ENCODE peak calls at places on chromosome 19, in six cellular contexts. One of them, this sample, is unnamed.

GRCh38 chr19:58346961-58347929 is 6.0 kb downstream of the A1BG start:
- DNase-seq in IMR-90: peak; percentile 63
- DNase-seq in GM23338: peak; percentile 81
- DNase-seq in Karpas-422: peak; percentile 95
- DNase-seq in MM.1S: no peak
- DNase-seq in fibroblast of lung: peak; percentile 58
- DNase-seq in this sample: peak; percentile 86

GRCh38 chr19:1016647-1017114 is 4.2 kb downstream of the TMEM259 start:
- DNase-seq in Karpas-422: no peak
- DNase-seq in GM23338: no peak
- DNase-seq in IMR-90: peak; percentile 77
- DNase-seq in MM.1S: peak; percentile 50
- DNase-seq in fibroblast of lung: peak; percentile 82
- DNase-seq in this sample: no peak

GRCh38 chr19:30379841-30380610 is 7.8 kb downstream of the ZNF536 start:
- DNase-seq in fibroblast of lung: no peak
- DNase-seq in Karpas-422: no peak
- DNase-seq in GM23338: no peak
- DNase-seq in MM.1S: no peak
- DNase-seq in IMR-90: no peak
- DNase-seq in this sample: no peak

GRCh38 chr19:10106100-10106936 is at the start of gene PPAN:
- DNase-seq in MM.1S: peak; percentile 99
- DNase-seq in GM23338: peak; percentile 100
- DNase-seq in fibroblast of lung: peak; percentile 96
- DNase-seq in IMR-90: peak; percentile 98
- DNase-seq in Karpas-422: peak; percentile 100
- DNase-seq in this sample: peak; percentile 98

GRCh38 chr19:56942749-56943148 is 102.2 kb upstream of the PEG3 start:
- DNase-seq in GM23338: no peak
- DNase-seq in MM.1S: no peak
- DNase-seq in fibroblast of lung: no peak
- DNase-seq in Karpas-422: no peak
- DNase-seq in IMR-90: no peak
- DNase-seq in this sample: no peak

GRCh38 chr19:33447336-33448158 is 74.0 kb downstream of the CEBPG start:
- DNase-seq in Karpas-422: no peak
- DNase-seq in MM.1S: no peak
- DNase-seq in fibroblast of lung: no peak
- DNase-seq in IMR-90: no peak
- DNase-seq in GM23338: no peak
- DNase-seq in this sample: no peak

GRCh38 chr19:2607712-2608601 is 94.5 kb downstream of the GNG7 start:
- DNase-seq in Karpas-422: peak; percentile 50
- DNase-seq in MM.1S: peak; percentile 96
- DNase-seq in GM23338: no peak
- DNase-seq in fibroblast of lung: no peak
- DNase-seq in IMR-90: no peak
- DNase-seq in this sample: peak; percentile 40

GRCh38 chr19:11306337-11306736 is 10.4 kb downstream of the TSPAN16 start:
- DNase-seq in IMR-90: no peak
- DNase-seq in MM.1S: no peak
- DNase-seq in GM23338: no peak
- DNase-seq in Karpas-422: peak; percentile 28
- DNase-seq in fibroblast of lung: no peak
- DNase-seq in this sample: no peak

GRCh38 chr19:9939301-9939913 is 3.1 kb upstream of the OLFM2 start:
- DNase-seq in fibroblast of lung: peak; percentile 49
- DNase-seq in MM.1S: no peak
- DNase-seq in IMR-90: peak; percentile 60
- DNase-seq in GM23338: peak; percentile 61
- DNase-seq in Karpas-422: peak; percentile 57
- DNase-seq in this sample: no peak

GRCh38 chr19:19545707-19546106 is 7.6 kb downstream of the CILP2 start:
- DNase-seq in MM.1S: no peak
- DNase-seq in Karpas-422: no peak
- DNase-seq in GM23338: no peak
- DNase-seq in fibroblast of lung: no peak
- DNase-seq in IMR-90: no peak
- DNase-seq in this sample: no peak

GRCh38 chr19:1282588-1283206 is 3.0 kb upstream of the EFNA2 start:
- DNase-seq in Karpas-422: no peak
- DNase-seq in fibroblast of lung: no peak
- DNase-seq in MM.1S: no peak
- DNase-seq in GM23338: no peak
- DNase-seq in IMR-90: no peak
- DNase-seq in this sample: no peak

GRCh38 chr19:44202470-44202869 is 9.9 kb upstream of the ZNF227 start:
- DNase-seq in GM23338: no peak
- DNase-seq in fibroblast of lung: no peak
- DNase-seq in Karpas-422: no peak
- DNase-seq in IMR-90: peak; percentile 51
- DNase-seq in MM.1S: no peak
- DNase-seq in this sample: no peak

GRCh38 chr19:17184381-17184841 is 30.7 kb upstream of the USE1 start:
- DNase-seq in fibroblast of lung: no peak
- DNase-seq in IMR-90: peak; percentile 7
- DNase-seq in GM23338: no peak
- DNase-seq in MM.1S: no peak
- DNase-seq in Karpas-422: no peak
- DNase-seq in this sample: no peak

GRCh38 chr19:1648926-1649541 is 3.4 kb downstream of the TCF3 start:
- DNase-seq in Karpas-422: peak; percentile 68
- DNase-seq in fibroblast of lung: peak; percentile 9
- DNase-seq in IMR-90: no peak
- DNase-seq in GM23338: no peak
- DNase-seq in MM.1S: peak; percentile 74
- DNase-seq in this sample: no peak

GRCh38 chr19:28468701-28469459 is 744.1 kb downstream of the UQCRFS1 start:
- DNase-seq in MM.1S: peak; percentile 95
- DNase-seq in IMR-90: no peak
- DNase-seq in fibroblast of lung: peak; percentile 77
- DNase-seq in GM23338: peak; percentile 17
- DNase-seq in Karpas-422: no peak
- DNase-seq in this sample: peak; percentile 71

GRCh38 chr19:45994456-45994988 is 745 bp upstream of the CCDC61 start:
- DNase-seq in fibroblast of lung: peak; percentile 4
- DNase-seq in GM23338: peak; percentile 58
- DNase-seq in MM.1S: no peak
- DNase-seq in IMR-90: no peak
- DNase-seq in Karpas-422: no peak
- DNase-seq in this sample: no peak

GRCh38 chr19:10503002-10503789 is at the start of gene KEAP1:
- DNase-seq in IMR-90: no peak
- DNase-seq in MM.1S: peak; percentile 52
- DNase-seq in fibroblast of lung: peak; percentile 42
- DNase-seq in GM23338: peak; percentile 75
- DNase-seq in Karpas-422: peak; percentile 81
- DNase-seq in this sample: peak; percentile 63

GRCh38 chr19:46626441-46626840 is 1.6 kb upstream of the PTGIR start:
- DNase-seq in MM.1S: no peak
- DNase-seq in GM23338: no peak
- DNase-seq in fibroblast of lung: no peak
- DNase-seq in IMR-90: no peak
- DNase-seq in Karpas-422: no peak
- DNase-seq in this sample: no peak

GRCh38 chr19:51485960-51486359 is 7.6 kb downstream of the CEACAM18 start:
- DNase-seq in Karpas-422: no peak
- DNase-seq in GM23338: no peak
- DNase-seq in IMR-90: no peak
- DNase-seq in fibroblast of lung: no peak
- DNase-seq in MM.1S: no peak
- DNase-seq in this sample: no peak

GRCh38 chr19:3625996-3626472 is 556 bp downstream of the CACTIN start:
- DNase-seq in Karpas-422: peak; percentile 53
- DNase-seq in MM.1S: no peak
- DNase-seq in fibroblast of lung: peak; percentile 18
- DNase-seq in IMR-90: no peak
- DNase-seq in GM23338: no peak
- DNase-seq in this sample: no peak

GRCh38 chr19:3620817-3621547 is 5.6 kb downstream of the CACTIN start:
- DNase-seq in GM23338: no peak
- DNase-seq in IMR-90: no peak
- DNase-seq in MM.1S: no peak
- DNase-seq in Karpas-422: no peak
- DNase-seq in fibroblast of lung: no peak
- DNase-seq in this sample: no peak

GRCh38 chr19:3622224-3622623 is 4.4 kb downstream of the CACTIN start:
- DNase-seq in IMR-90: no peak
- DNase-seq in Karpas-422: no peak
- DNase-seq in GM23338: no peak
- DNase-seq in fibroblast of lung: no peak
- DNase-seq in MM.1S: no peak
- DNase-seq in this sample: no peak

GRCh38 chr19:3621689-3622088 is 4.9 kb downstream of the CACTIN start:
- DNase-seq in Karpas-422: no peak
- DNase-seq in fibroblast of lung: no peak
- DNase-seq in IMR-90: no peak
- DNase-seq in MM.1S: no peak
- DNase-seq in GM23338: no peak
- DNase-seq in this sample: no peak

GRCh38 chr19:3623716-3624115 is 2.9 kb downstream of the CACTIN start:
- DNase-seq in Karpas-422: no peak
- DNase-seq in IMR-90: no peak
- DNase-seq in MM.1S: no peak
- DNase-seq in GM23338: no peak
- DNase-seq in fibroblast of lung: no peak
- DNase-seq in this sample: no peak
- H3K27ac ChIP-seq in Karpas-422: no peak overlapping the region
- H3K27ac ChIP-seq in IMR-90: no peak overlapping the region
- H3K27ac ChIP-seq in MM.1S: no peak overlapping the region
- H3K27ac ChIP-seq in GM23338: no peak overlapping the region
- H3K27ac ChIP-seq in fibroblast of lung: no peak overlapping the region
- H3K27ac ChIP-seq in this sample: no peak overlapping the region

DNA sequence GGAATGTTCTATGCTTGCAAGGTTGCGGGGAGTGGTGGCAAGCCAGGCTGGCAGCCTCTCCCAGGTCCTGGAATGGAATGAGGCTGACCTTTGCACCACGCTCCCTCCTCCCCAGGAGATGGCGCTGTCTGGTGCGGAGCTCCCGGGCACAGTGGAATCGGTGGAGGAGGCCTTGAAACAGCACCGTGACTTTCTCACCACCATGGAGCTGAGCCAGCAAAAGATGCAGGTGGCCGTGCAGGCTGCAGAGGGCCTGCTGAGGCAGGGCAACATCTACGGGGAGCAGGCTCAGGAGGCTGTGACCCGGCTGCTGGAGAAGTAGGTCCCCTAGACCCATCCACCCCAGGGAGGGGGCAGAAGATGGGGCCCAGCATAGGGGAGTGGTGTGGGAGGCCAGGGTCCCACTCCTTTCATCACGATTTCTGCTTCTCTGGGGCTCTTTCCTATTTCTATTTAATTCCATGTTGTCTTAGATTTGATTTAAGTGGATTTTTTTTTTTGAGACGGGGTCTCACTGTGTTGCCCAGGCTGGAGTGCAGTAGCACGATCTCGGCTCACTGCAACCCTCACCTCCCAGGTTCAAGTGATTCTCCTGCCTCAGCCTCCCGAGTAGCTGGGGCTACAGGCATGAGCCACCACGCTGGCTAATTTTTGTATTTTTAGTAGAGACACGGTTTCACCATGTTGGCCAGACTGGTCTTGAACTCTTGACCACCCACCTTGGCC is 53.2 kb upstream of the SHKBP1 start:
- DNase-seq in GM23338: peak; percentile 93
- DNase-seq in Karpas-422: peak; percentile 92
- DNase-seq in fibroblast of lung: peak; percentile 37
- DNase-seq in IMR-90: peak; percentile 44
- DNase-seq in MM.1S: peak; percentile 89
- DNase-seq in this sample: peak; percentile 56
- H2AFZ ChIP-seq in GM23338: peak overlapping the region; percentile 69
- H2AFZ ChIP-seq in Karpas-422: no peak overlapping the region
- H2AFZ ChIP-seq in fibroblast of lung: no peak overlapping the region
- H2AFZ ChIP-seq in IMR-90: peak overlapping the region; percentile 75
- H2AFZ ChIP-seq in MM.1S: peak overlapping the region; percentile 39
- H2AFZ ChIP-seq in this sample: peak overlapping the region; percentile 65

GRCh38 chr19:40322951-40323615 is 25.1 kb downstream of the C19orf47 start:
- DNase-seq in GM23338: no peak
- DNase-seq in IMR-90: no peak
- DNase-seq in Karpas-422: no peak
- DNase-seq in fibroblast of lung: no peak
- DNase-seq in MM.1S: no peak
- DNase-seq in this sample: no peak

GRCh38 chr19:40321566-40322270 is 26.5 kb downstream of the C19orf47 start:
- DNase-seq in MM.1S: no peak
- DNase-seq in fibroblast of lung: no peak
- DNase-seq in GM23338: no peak
- DNase-seq in Karpas-422: no peak
- DNase-seq in IMR-90: no peak
- DNase-seq in this sample: no peak

GRCh38 chr19:40322271-40322610 is 26.0 kb downstream of the C19orf47 start:
- DNase-seq in fibroblast of lung: no peak
- DNase-seq in MM.1S: no peak
- DNase-seq in GM23338: no peak
- DNase-seq in Karpas-422: no peak
- DNase-seq in IMR-90: no peak
- DNase-seq in this sample: no peak

GRCh38 chr19:40326201-40326600 is 22.0 kb downstream of the C19orf47 start:
- DNase-seq in IMR-90: no peak
- DNase-seq in MM.1S: no peak
- DNase-seq in fibroblast of lung: no peak
- DNase-seq in GM23338: no peak
- DNase-seq in Karpas-422: no peak
- DNase-seq in this sample: no peak

DNA sequence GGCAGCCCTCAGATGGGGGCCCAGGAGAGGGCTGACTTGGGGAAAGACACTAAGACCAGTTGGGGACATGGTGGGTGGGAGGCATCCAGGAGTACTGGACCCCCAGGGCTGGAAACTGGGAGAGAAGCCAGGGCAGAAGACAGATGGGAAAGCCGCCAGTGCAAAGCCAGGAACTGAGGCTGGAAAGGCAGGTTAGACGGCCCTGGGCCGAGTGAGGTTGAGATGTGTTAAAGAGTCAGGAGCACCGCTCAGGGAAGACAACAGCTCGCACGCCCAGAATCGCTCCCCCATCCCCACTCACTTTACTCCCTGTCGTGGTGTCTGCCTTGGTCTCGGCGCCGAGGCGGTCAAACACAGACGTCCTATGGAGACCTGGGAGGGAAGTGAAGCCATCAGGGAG is 24.5 kb downstream of the C19orf47 start:
- DNase-seq in MM.1S: no peak
- DNase-seq in IMR-90: no peak
- DNase-seq in GM23338: no peak
- DNase-seq in Karpas-422: no peak
- DNase-seq in fibroblast of lung: no peak
- DNase-seq in this sample: no peak
- H3K27ac ChIP-seq in MM.1S: no peak overlapping the region
- H3K27ac ChIP-seq in IMR-90: no peak overlapping the region
- H3K27ac ChIP-seq in GM23338: no peak overlapping the region
- H3K27ac ChIP-seq in Karpas-422: no peak overlapping the region
- H3K27ac ChIP-seq in fibroblast of lung: no peak overlapping the region
- H3K27ac ChIP-seq in this sample: no peak overlapping the region

GRCh38 chr19:55460670-55461258 is 678 bp downstream of the ISOC2 start:
- DNase-seq in fibroblast of lung: peak; percentile 81
- DNase-seq in GM23338: peak; percentile 97
- DNase-seq in Karpas-422: peak; percentile 89
- DNase-seq in MM.1S: no peak
- DNase-seq in IMR-90: peak; percentile 74
- DNase-seq in this sample: peak; percentile 74
- H2AFZ ChIP-seq in fibroblast of lung: no peak overlapping the region
- H2AFZ ChIP-seq in GM23338: peak overlapping the region; percentile 66
- H2AFZ ChIP-seq in Karpas-422: no peak overlapping the region
- H2AFZ ChIP-seq in MM.1S: peak overlapping the region; percentile 84
- H2AFZ ChIP-seq in IMR-90: peak overlapping the region; percentile 93
- H2AFZ ChIP-seq in this sample: peak overlapping the region; percentile 91

GRCh38 chr19:52735734-52736133 is 890 bp upstream of the ZNF611 start:
- DNase-seq in fibroblast of lung: peak; percentile 72
- DNase-seq in Karpas-422: no peak
- DNase-seq in MM.1S: no peak
- DNase-seq in IMR-90: no peak
- DNase-seq in GM23338: peak; percentile 97
- DNase-seq in this sample: peak; percentile 15
- H3K27ac ChIP-seq in fibroblast of lung: no peak overlapping the region
- H3K27ac ChIP-seq in Karpas-422: no peak overlapping the region
- H3K27ac ChIP-seq in MM.1S: no peak overlapping the region
- H3K27ac ChIP-seq in IMR-90: no peak overlapping the region
- H3K27ac ChIP-seq in GM23338: peak overlapping the region; percentile 91
- H3K27ac ChIP-seq in this sample: peak overlapping the region; percentile 79

This sample was measured in DND-41.